ENCODE peak calls at places on chromosome 6, in eight cellular contexts. B is foreskin fibroblast, V is uterus, A is body of pancreas, G is pancreas, K is HepG2, H is MM.1S, W is A549. L is an unnamed sample.

GRCh38 chr6:139964737-139965136 is 590.3 kb upstream of the CITED2 start:
- DNase-seq in B (no peak), V (no peak), A (no peak), G (no peak), K (no peak), H (no peak), W (no peak), L (no peak)

GRCh38 chr6:163253556-163254213 is 160.8 kb upstream of the QKI start:
- DNase-seq in B (no peak), V (no peak), A (no peak), G (no peak), K (no peak), H (no peak), W (no peak), L (no peak)

GRCh38 chr6:56949261-56949660 is 5.6 kb upstream of the BEND6 start:
- DNase-seq in B (no peak), V (no peak), A (no peak), G (no peak), K (no peak), H (no peak), W (no peak), L (no peak)

GRCh38 chr6:142187209-142187608 is 40.1 kb downstream of the VTA1 start:
- DNase-seq in B (peak; percentile 31), V (no peak), A (peak; percentile 50), G (peak; percentile 13), K (no peak), H (no peak), W (no peak), L (peak; percentile 15)

GRCh38 chr6:129191275-129191674 is 308.3 kb downstream of the LAMA2 start:
- DNase-seq in B (no peak), V (no peak), A (no peak), G (no peak), K (no peak), H (peak; percentile 24), W (no peak), L (no peak)

GRCh38 chr6:13383280-13384163 is 55.2 kb upstream of the TBC1D7 start:
- DNase-seq in B (no peak), V (no peak), A (peak; percentile 58), G (peak; percentile 37), K (peak; percentile 21), H (peak; percentile 91), W (no peak), L (no peak)

GRCh38 chr6:10369896-10370295 is 45.0 kb downstream of the TFAP2A start:
- DNase-seq in B (peak; percentile 65), V (no peak), A (no peak), G (no peak), K (no peak), H (no peak), W (no peak), L (no peak)

GRCh38 chr6:12785921-12786320 is 69.4 kb downstream of the PHACTR1 start:
- DNase-seq in B (no peak), V (no peak), A (no peak), G (no peak), K (no peak), H (no peak), W (no peak), L (no peak)

GRCh38 chr6:43271103-43271815 is 26.8 kb upstream of the SLC22A7 start:
- DNase-seq in B (no peak), V (no peak), A (no peak), G (no peak), K (no peak), H (no peak), W (no peak), L (no peak)

GRCh38 chr6:145310116-145310515 is 425.2 kb downstream of the EPM2A start:
- DNase-seq in B (peak; percentile 66), V (no peak), A (no peak), G (no peak), K (no peak), H (no peak), W (no peak), L (no peak)

DNA sequence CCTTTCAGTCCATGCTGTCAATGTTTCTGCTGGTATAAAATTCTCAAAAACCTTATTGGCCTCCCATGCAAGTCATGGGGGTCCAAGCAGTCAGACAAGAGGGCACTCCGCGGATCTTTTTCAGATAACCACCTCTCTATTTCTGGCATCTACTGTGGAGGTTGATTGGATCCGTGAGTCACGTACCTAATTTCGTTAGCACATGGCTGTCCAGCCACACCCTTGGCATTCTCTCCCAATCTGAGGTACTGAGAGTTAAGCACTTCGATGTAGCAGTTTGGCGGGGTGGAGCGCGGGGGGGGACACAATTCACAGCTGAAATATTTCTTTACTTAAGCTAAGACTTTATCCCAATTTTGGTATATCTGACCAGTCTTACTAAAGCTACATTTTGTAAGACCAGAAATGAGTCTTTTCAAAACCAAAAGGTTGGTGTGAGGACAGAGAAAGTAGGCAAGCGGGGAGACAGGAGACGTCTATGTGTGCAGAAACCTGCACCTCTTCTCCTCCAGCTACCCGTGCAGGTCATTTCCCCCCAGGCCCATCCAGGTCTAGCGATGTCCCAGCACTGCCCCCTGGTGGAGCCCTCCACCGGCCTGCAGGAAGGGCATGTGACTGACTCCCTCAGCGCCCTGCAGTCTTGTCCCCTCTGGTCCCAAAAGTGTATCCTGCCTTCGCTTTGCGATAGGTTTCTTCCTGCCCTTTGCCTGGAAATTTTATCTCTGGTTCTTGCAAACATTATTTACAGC is 113.1 kb downstream of the ADAT2 start:
- DNase-seq in B (peak; percentile 17), V (no peak), A (peak; percentile 56), G (peak; percentile 33), K (peak; percentile 16), H (no peak), W (no peak), L (no peak)
- TF ChIP-seq CTCF in B (peak; percentile 21), V (no peak), A (no peak), G (no peak), K (peak; percentile 81), H (peak; percentile 29), W (peak; percentile 15), L (peak; percentile 52)

GRCh38 chr6:32254761-32255211 is 30.9 kb upstream of the NOTCH4 start:
- DNase-seq in B (no peak), V (peak; percentile 36), A (no peak), G (no peak), K (no peak), H (no peak), W (peak; percentile 25), L (no peak)
- H3K4me3 ChIP-seq in B (peak overlapping the region; percentile 58), V (peak overlapping the region; percentile 41), A (no peak overlapping the region), G (no peak overlapping the region), K (no peak overlapping the region), H (peak overlapping the region; percentile 33), W (peak overlapping the region; percentile 11), L (peak overlapping the region; percentile 29)

GRCh38 chr6:123803456-123803861 is 206 bp upstream of the NKAIN2 start:
- DNase-seq in B (no peak), V (no peak), A (no peak), G (no peak), K (no peak), H (peak; percentile 19), W (no peak), L (no peak)
- TF ChIP-seq CTCF in B (no peak), V (no peak), A (no peak), G (no peak), K (no peak), H (no peak), W (no peak), L (no peak)

GRCh38 chr6:105488521-105489212 is 85.8 kb upstream of the PREP start:
- DNase-seq in B (peak; percentile 43), V (no peak), A (no peak), G (no peak), K (no peak), H (no peak), W (no peak), L (no peak)

GRCh38 chr6:105487040-105487787 is 84.3 kb upstream of the PREP start:
- DNase-seq in B (no peak), V (no peak), A (no peak), G (no peak), K (no peak), H (no peak), W (no peak), L (no peak)

GRCh38 chr6:105492706-105493673 is 90.1 kb upstream of the PREP start:
- DNase-seq in B (peak; percentile 52), V (no peak), A (no peak), G (no peak), K (no peak), H (peak; percentile 66), W (no peak), L (no peak)

GRCh38 chr6:105485456-105485855 is 82.6 kb upstream of the PREP start:
- DNase-seq in B (no peak), V (no peak), A (no peak), G (no peak), K (no peak), H (peak; percentile 89), W (no peak), L (no peak)

GRCh38 chr6:105489213-105489525 is 86.3 kb upstream of the PREP start:
- DNase-seq in B (peak; percentile 40), V (no peak), A (no peak), G (no peak), K (no peak), H (peak; percentile 30), W (no peak), L (no peak)
- H3K4me3 ChIP-seq in B (no peak overlapping the region), V (no peak overlapping the region), A (no peak overlapping the region), G (no peak overlapping the region), K (no peak overlapping the region), H (no peak overlapping the region), W (no peak overlapping the region), L (no peak overlapping the region)

GRCh38 chr6:63764318-63764916 is 128.8 kb downstream of the PHF3 start:
- DNase-seq in B (peak; percentile 62), V (no peak), A (no peak), G (no peak), K (peak; percentile 65), H (peak; percentile 53), W (no peak), L (peak; percentile 41)

GRCh38 chr6:63757826-63758225 is 122.2 kb downstream of the PHF3 start:
- DNase-seq in B (no peak), V (no peak), A (no peak), G (no peak), K (peak; percentile 34), H (no peak), W (no peak), L (no peak)

GRCh38 chr6:63760199-63760598 is 124.6 kb downstream of the PHF3 start:
- DNase-seq in B (no peak), V (no peak), A (no peak), G (no peak), K (no peak), H (no peak), W (no peak), L (no peak)

GRCh38 chr6:63759605-63760004 is 124.0 kb downstream of the PHF3 start:
- DNase-seq in B (no peak), V (no peak), A (no peak), G (no peak), K (no peak), H (no peak), W (no peak), L (no peak)
- TF ChIP-seq CTCF in B (no peak), V (no peak), A (no peak), G (no peak), K (peak; percentile 24), H (no peak), W (peak; percentile 13), L (peak; percentile 7)

GRCh38 chr6:109457596-109457996 is 2.0 kb upstream of the MICAL1 start:
- DNase-seq in B (peak; percentile 48), V (no peak), A (no peak), G (no peak), K (no peak), H (no peak), W (no peak), L (no peak)
- H3K4me3 ChIP-seq in B (peak overlapping the region; percentile 93), V (no peak overlapping the region), A (no peak overlapping the region), G (no peak overlapping the region), K (no peak overlapping the region), H (no peak overlapping the region), W (no peak overlapping the region), L (no peak overlapping the region)

L was measured in astrocyte of the cerebellum.